ENCODE peak calls at places on chromosomes 7 and 10, in nine cellular contexts. U is pancreas, N is psoas muscle, W is cardiac muscle cell, F is colonic mucosa, K is trophoblast cell, V is tibial nerve, L is spleen, H is heart right ventricle. Y is an unnamed sample. For H3K27me3 and H3K36me3, the result is how much of the 10 kb centered on the place peaks cover.

GRCh38 chr7:12731775-12732174 is 44.3 kb downstream of the ARL4A start:
- DNase-seq in H (no peak), L (no peak), K (no peak), V (no peak), W (no peak), N (no peak), U (no peak), F (no peak), Y (no peak)

GRCh38 chr10:96416643-96417042 is 57.8 kb upstream of the OPALIN start:
- DNase-seq in F (peak), H (peak), L (no peak), K (no peak), W (no peak), N (peak), U (no peak), V (peak), Y (no peak)

GRCh38 chr7:81111358-81111757 is 192.5 kb upstream of the SEMA3C start:
- DNase-seq in W (no peak), H (no peak), L (no peak), F (no peak), V (no peak), N (no peak), K (no peak), U (no peak), Y (peak)

GRCh38 chr7:155344270-155344617 is 46.6 kb downstream of the INSIG1 start:
- DNase-seq in H (no peak), U (peak), F (no peak), V (no peak), L (peak), W (no peak), K (no peak), N (no peak), Y (no peak)

GRCh38 chr10:21171197-21171935 is 274.3 kb upstream of the NEBL start:
- DNase-seq in K (no peak), H (no peak), V (no peak), U (no peak), L (no peak), F (no peak), W (no peak), N (no peak), Y (no peak)

GRCh38 chr10:106836923-106837322 is 327.6 kb downstream of the SORCS1 start:
- DNase-seq in N (no peak), U (no peak), W (no peak), K (no peak), V (no peak), F (no peak), L (no peak), H (no peak), Y (no peak)

GRCh38 chr10:34957531-34957930 is 132.6 kb downstream of the CUL2 start:
- DNase-seq in V (no peak), U (no peak), L (no peak), H (no peak), K (no peak), W (no peak), F (no peak), N (no peak), Y (no peak)

GRCh38 chr7:82755705-82756551 is 312.4 kb upstream of the CACNA2D1 start:
- DNase-seq in V (no peak), F (no peak), U (no peak), W (no peak), N (no peak), H (no peak), L (no peak), K (no peak), Y (peak)

GRCh38 chr7:157851501-157852067 is 514.8 kb downstream of the DNAJB6 start:
- DNase-seq in N (peak), L (peak), V (peak), H (peak), K (no peak), F (peak), U (peak), W (peak), Y (no peak)

GRCh38 chr10:103663802-103664201 is 170.3 kb downstream of the NEURL1 start:
- DNase-seq in N (peak), K (no peak), W (no peak), F (no peak), V (no peak), L (no peak), U (no peak), H (no peak), Y (no peak)

GRCh38 chr7:157412021-157412443 is 75.2 kb downstream of the DNAJB6 start:
- DNase-seq in L (peak), H (no peak), N (no peak), W (no peak), V (no peak), F (no peak), U (no peak), K (peak), Y (peak)

GRCh38 chr7:8481096-8481495 is 47.7 kb downstream of the NXPH1 start:
- DNase-seq in H (no peak), F (no peak), U (no peak), V (no peak), K (no peak), L (no peak), N (no peak), W (no peak), Y (no peak)

GRCh38 chr10:24951201-24952145 is 933 bp downstream of the PRTFDC1 start:
- DNase-seq in H (peak), F (peak), N (no peak), K (no peak), U (no peak), W (peak), L (no peak), V (no peak), Y (no peak)

GRCh38 chr7:158002486-158003080 is 585.0 kb downstream of the PTPRN2 start:
- DNase-seq in U (no peak), W (no peak), V (no peak), K (no peak), H (no peak), F (no peak), L (peak), N (no peak), Y (no peak)

GRCh38 chr10:68261132-68261856 is 29.4 kb upstream of the ATOH7 start:
- DNase-seq in L (no peak), K (no peak), F (peak), N (no peak), V (no peak), U (no peak), H (peak), W (peak), Y (no peak)

GRCh38 chr7:141243368-141243767 is 169.5 kb downstream of the TMEM178B start:
- DNase-seq in L (no peak), H (no peak), W (no peak), U (no peak), V (no peak), N (no peak), K (no peak), F (no peak), Y (no peak)

GRCh38 chr7:66082083-66082482 is 6.5 kb downstream of the ASL start:
- DNase-seq in U (no peak), V (no peak), F (no peak), L (peak), H (no peak), N (no peak), W (no peak), K (no peak), Y (no peak)

GRCh38 chr10:15123749-15124184 is 26.6 kb downstream of the RPP38 start:
- DNase-seq in K (no peak), N (no peak), U (no peak), V (no peak), W (no peak), L (no peak), F (no peak), H (no peak), Y (peak)

GRCh38 chr10:18599392-18599791 is 52.0 kb downstream of the NSUN6 start:
- DNase-seq in U (no peak), V (no peak), H (no peak), L (no peak), F (no peak), W (no peak), N (no peak), K (no peak), Y (no peak)

GRCh38 chr10:7337431-7338171 is 73.2 kb downstream of the SFMBT2 start:
- DNase-seq in L (no peak), F (no peak), K (no peak), W (no peak), V (no peak), N (no peak), H (no peak), U (no peak), Y (no peak)

GRCh38 chr7:106731207-106731606 is 70.2 kb upstream of the CCDC71L start:
- DNase-seq in U (no peak), W (no peak), V (no peak), N (no peak), K (no peak), L (no peak), F (no peak), H (peak), Y (no peak)

GRCh38 chr10:35223016-35223415 is 96.4 kb downstream of the CREM start:
- DNase-seq in V (no peak), W (no peak), L (no peak), K (no peak), F (no peak), H (no peak), U (no peak), N (no peak), Y (no peak)

GRCh38 chr7:91416485-91416884 is 152.3 kb downstream of the FZD1 start:
- DNase-seq in K (no peak), H (no peak), U (no peak), L (no peak), N (no peak), W (no peak), F (no peak), V (no peak), Y (no peak)

GRCh38 chr7:90455163-90456030 is 14.0 kb upstream of the PTTG1IP2 start:
- DNase-seq in L (no peak), F (peak), U (no peak), H (peak), N (no peak), K (peak), W (peak), V (peak), Y (peak)

GRCh38 chr10:24957624-24958435 is 5.4 kb upstream of the PRTFDC1 start:
- DNase-seq in W (no peak), V (peak), H (peak), N (no peak), F (no peak), K (no peak), L (no peak), U (no peak), Y (peak)

GRCh38 chr10:103680869-103681236 is 174.5 kb downstream of the SH3PXD2A start:
- DNase-seq in V (no peak), F (no peak), N (no peak), L (no peak), W (no peak), U (no peak), K (no peak), H (no peak), Y (no peak)

GRCh38 chr10:91590904-91591791 is 41.7 kb downstream of the PPP1R3C start:
- DNase-seq in L (no peak), U (peak), V (no peak), K (no peak), N (no peak), W (peak), F (peak), H (peak), Y (peak)

GRCh38 chr7:73446716-73447115 is 13.1 kb downstream of the FZD9 start:
- DNase-seq in U (no peak), L (no peak), N (no peak), W (no peak), F (no peak), H (no peak), K (no peak), V (no peak), Y (no peak)

GRCh38 chr10:66822801-66823200 is 103.0 kb upstream of the LRRTM3 start:
- DNase-seq in L (no peak), K (no peak), H (no peak), V (no peak), W (peak), N (no peak), F (peak), U (no peak), Y (no peak)

GRCh38 chr10:17504547-17505245 is 50.3 kb upstream of the ST8SIA6 start:
- DNase-seq in V (no peak), K (no peak), U (no peak), L (no peak), F (no peak), N (no peak), W (no peak), H (no peak), Y (peak)

GRCh38 chr10:131935260-131935659 is 34.5 kb downstream of the PPP2R2D start:
- DNase-seq in K (no peak), W (no peak), V (no peak), H (no peak), L (peak), U (no peak), N (no peak), F (no peak), Y (no peak)

GRCh38 chr7:122055072-122055471 is 89.0 kb downstream of the AASS start:
- DNase-seq in W (no peak), H (no peak), V (no peak), L (no peak), U (no peak), K (no peak), F (no peak), N (no peak), Y (no peak)

GRCh38 chr7:25167262-25167843 is 42.3 kb upstream of the CYCS start:
- DNase-seq in V (no peak), H (no peak), L (no peak), N (no peak), K (no peak), U (no peak), F (peak), W (no peak), Y (no peak)

GRCh38 chr10:47305566-47305965 is 5.6 kb downstream of the GDF10 start:
- DNase-seq in K (no peak), H (no peak), V (no peak), U (no peak), N (no peak), L (no peak), F (no peak), W (no peak), Y (no peak)

GRCh38 chr7:29297194-29297890 is 102.8 kb downstream of the CHN2 start:
- DNase-seq in V (no peak), W (no peak), H (no peak), K (no peak), U (no peak), N (no peak), L (no peak), F (no peak), Y (no peak)

GRCh38 chr7:144454-144826 is 47.9 kb upstream of the FAM20C start:
- DNase-seq in L (no peak), N (no peak), K (no peak), F (peak), H (no peak), U (no peak), V (no peak), W (no peak), Y (no peak)

GRCh38 chr7:100641860-100642533 is 645 bp upstream of the TFR2 start:
- DNase-seq in V (no peak), L (no peak), F (no peak), K (no peak), U (no peak), W (no peak), H (no peak), N (no peak), Y (no peak)
- H3K27me3 ChIP-seq in V (half or more), L (under half), F (under half), K (under half), U (under half), W (under half), H (under half), N (under half), Y (under half)

GRCh38 chr7:149280661-149281507 is 18.9 kb downstream of the ZNF783 start:
- DNase-seq in L (no peak), V (no peak), F (no peak), W (no peak), K (no peak), H (no peak), U (no peak), N (no peak), Y (no peak)

GRCh38 chr7:149279111-149279743 is 17.2 kb downstream of the ZNF783 start:
- DNase-seq in N (no peak), K (no peak), L (no peak), F (no peak), U (no peak), V (no peak), W (no peak), H (no peak), Y (no peak)

GRCh38 chr7:149277871-149278270 is 15.9 kb downstream of the ZNF783 start:
- DNase-seq in K (no peak), H (no peak), F (no peak), V (no peak), W (no peak), L (no peak), U (no peak), N (no peak), Y (no peak)

GRCh38 chr7:149280151-149280550 is 18.2 kb downstream of the ZNF783 start:
- DNase-seq in V (no peak), N (no peak), U (no peak), W (no peak), K (no peak), H (no peak), L (no peak), F (no peak), Y (no peak)

DNA sequence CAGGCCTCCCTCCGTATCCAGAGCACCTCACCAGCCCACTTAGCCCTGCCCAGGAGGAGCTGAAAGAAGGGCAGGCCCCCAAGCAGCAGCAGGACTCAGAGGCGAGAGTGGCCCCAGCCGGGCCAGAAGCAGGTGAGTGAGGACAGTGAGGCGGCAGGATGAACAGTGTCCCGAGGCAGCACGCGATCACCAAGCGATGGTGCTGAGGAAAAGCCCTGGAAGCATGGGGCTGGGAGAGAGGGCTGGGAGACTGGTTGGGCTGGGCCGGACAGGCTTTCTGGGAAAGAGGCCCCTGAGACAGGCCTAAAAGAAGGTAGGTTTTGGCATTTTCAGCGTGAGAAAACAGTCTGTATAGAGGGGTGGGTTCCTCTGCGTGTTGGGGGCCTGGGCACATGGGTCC is 16.4 kb downstream of the ZNF783 start:
- DNase-seq in K (no peak), H (no peak), W (no peak), U (no peak), V (no peak), F (no peak), L (no peak), N (no peak), Y (no peak)
- H3K36me3 ChIP-seq in K (under half), H (half or more), W (under half), U (under half), V (under half), F (under half), L (half or more), N (under half), Y (under half)

GRCh38 chr7:77349141-77349540 is 67.0 kb downstream of the GSAP start:
- DNase-seq in L (no peak), N (no peak), V (no peak), W (peak), F (no peak), U (no peak), H (no peak), K (no peak), Y (no peak)

GRCh38 chr7:77352688-77353406 is 63.3 kb downstream of the GSAP start:
- DNase-seq in V (no peak), W (no peak), H (no peak), U (no peak), F (no peak), L (no peak), K (no peak), N (no peak), Y (no peak)

GRCh38 chr7:77353911-77354310 is 62.2 kb downstream of the GSAP start:
- DNase-seq in N (no peak), F (no peak), K (no peak), L (no peak), V (no peak), U (no peak), W (no peak), H (no peak), Y (no peak)

GRCh38 chr7:77353407-77353721 is 62.8 kb downstream of the GSAP start:
- DNase-seq in K (no peak), L (no peak), F (no peak), V (no peak), H (no peak), N (no peak), W (no peak), U (no peak), Y (no peak)

DNA sequence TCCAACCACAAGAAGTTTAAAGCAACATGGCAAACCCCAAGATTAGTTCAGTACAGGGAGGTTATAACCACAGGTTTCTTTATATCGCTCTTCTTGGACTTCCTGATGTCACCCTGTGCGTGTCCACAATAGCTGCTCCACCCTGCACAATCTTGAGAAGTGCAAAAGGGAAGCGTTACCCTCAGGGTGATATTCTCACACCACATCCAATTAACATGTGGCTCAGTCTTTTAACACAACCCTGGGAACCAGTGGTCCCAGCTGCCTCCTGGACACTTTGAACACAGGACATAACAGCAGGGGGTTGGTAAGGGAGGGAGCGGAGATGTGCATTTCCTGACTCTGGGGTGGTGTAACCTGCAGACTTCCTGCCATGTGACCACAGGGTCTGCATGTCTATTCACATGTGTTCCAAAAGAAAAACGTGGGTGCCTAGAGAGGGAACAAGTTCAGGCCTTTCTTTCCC is 64.6 kb downstream of the GSAP start:
- DNase-seq in L (peak), F (no peak), N (no peak), K (no peak), U (no peak), V (no peak), H (peak), W (no peak), Y (no peak)
- H3K4me3 ChIP-seq in L (peak), F (no peak), N (no peak), K (no peak), U (no peak), V (no peak), H (no peak), W (no peak), Y (no peak)

GRCh38 chr10:22473044-22473443 is 127.7 kb downstream of the SPAG6 start:
- DNase-seq in N (no peak), F (no peak), H (no peak), L (no peak), K (no peak), V (no peak), U (no peak), W (no peak), Y (no peak)
- H3K27me3 ChIP-seq in N (under half), F (under half), H (under half), L (under half), K (under half), V (half or more), U (under half), W (half or more), Y (under half)

DNA sequence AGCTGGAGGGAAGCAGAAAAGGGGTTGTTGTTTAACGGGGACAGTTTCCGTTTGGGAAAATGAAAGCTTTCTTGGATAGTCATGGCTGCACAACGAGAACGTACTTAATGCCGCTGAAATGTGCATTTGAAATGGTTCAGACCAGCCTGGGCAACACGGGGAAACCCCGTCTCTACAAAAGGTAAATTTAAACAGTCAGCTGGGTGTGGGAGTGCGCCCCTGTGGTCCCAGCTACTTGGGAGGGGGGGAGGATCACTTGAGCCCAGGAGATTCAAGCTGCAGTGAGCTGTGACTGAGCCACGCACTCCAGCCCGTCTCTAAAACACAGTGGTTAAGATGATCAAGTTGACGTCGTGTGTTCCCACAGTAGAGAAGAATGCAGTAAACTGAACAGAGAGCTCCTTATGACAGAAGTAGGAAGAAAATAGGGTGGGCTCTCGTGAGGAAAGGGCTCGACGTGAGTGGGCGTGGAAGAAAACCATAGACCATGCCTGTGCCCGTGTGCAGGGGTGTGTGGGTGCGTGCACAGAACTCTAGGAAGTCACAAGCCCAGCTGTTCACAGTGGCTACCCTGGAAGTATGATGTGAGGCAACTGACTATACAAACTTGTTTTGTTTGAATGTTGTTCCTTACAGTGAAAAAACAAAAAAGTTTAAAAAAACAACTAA is 4.1 kb upstream of the FUOM start:
- DNase-seq in U (no peak), K (no peak), W (no peak), N (no peak), L (no peak), H (no peak), F (no peak), V (no peak), Y (no peak)
- H3K36me3 ChIP-seq in U (under half), K (under half), W (under half), N (under half), L (half or more), H (half or more), F (under half), V (under half), Y (under half)

GRCh38 chr10:72331575-72332422 is 22.9 kb downstream of the DNAJB12 start:
- DNase-seq in K (peak), N (peak), L (peak), V (no peak), W (peak), H (peak), F (peak), U (peak), Y (no peak)

GRCh38 chr10:72330059-72330426 is 24.7 kb downstream of the DNAJB12 start:
- DNase-seq in U (no peak), L (no peak), W (no peak), V (no peak), N (no peak), K (no peak), F (no peak), H (no peak), Y (no peak)

GRCh38 chr10:72329290-72330058 is 25.2 kb downstream of the DNAJB12 start:
- DNase-seq in W (no peak), H (no peak), F (no peak), L (peak), N (no peak), U (peak), K (no peak), V (no peak), Y (no peak)

GRCh38 chr10:72328045-72328828 is 26.5 kb downstream of the DNAJB12 start:
- DNase-seq in N (peak), F (peak), U (peak), V (peak), L (no peak), W (peak), K (peak), H (peak), Y (no peak)

GRCh38 chr10:72328829-72329204 is 25.9 kb downstream of the DNAJB12 start:
- DNase-seq in N (no peak), W (no peak), U (no peak), F (no peak), L (no peak), K (no peak), H (no peak), V (no peak), Y (no peak)
- H3K4me3 ChIP-seq in N (no peak), W (no peak), U (no peak), F (no peak), L (peak), K (no peak), H (no peak), V (no peak), Y (no peak)

Y was measured in BJ.